ENCODE peak calls at places on chromosomes 1 and 21, in four cellular contexts. P is AG04450, C is GM23248, F is osteoblast. G is an unnamed sample.

GRCh38 chr1:99849413-99849743 is 783 bp upstream of the AGL start:
- DNase-seq in P (no peak), C (peak; percentile 10), F (no peak), G (no peak)

GRCh38 chr1:31568895-31569655 is 7.2 kb upstream of the TINAGL1 start:
- DNase-seq in P (no peak), C (no peak), F (peak; percentile 49), G (no peak)

GRCh38 chr21:44394733-44395132 is 41.3 kb downstream of the TRPM2 start:
- DNase-seq in P (no peak), C (no peak), F (peak; percentile 69), G (no peak)

GRCh38 chr21:44377201-44377921 is 23.9 kb downstream of the TRPM2 start:
- DNase-seq in P (no peak), C (no peak), F (peak; percentile 70), G (no peak)

GRCh38 chr1:10665930-10666850 is 130.3 kb downstream of the CASZ1 start:
- DNase-seq in P (no peak), C (no peak), F (no peak), G (no peak)

GRCh38 chr1:9687120-9687875 is 35.8 kb downstream of the PIK3CD start:
- DNase-seq in P (peak; percentile 53), C (peak; percentile 69), F (peak; percentile 86), G (peak; percentile 67)

GRCh38 chr1:47333578-47333921 is at the start of gene CMPK1:
- DNase-seq in P (no peak), C (peak; percentile 95), F (peak; percentile 96), G (peak; percentile 88)

GRCh38 chr1:2595261-2595811 is 8.8 kb downstream of the PRXL2B start:
- DNase-seq in P (no peak), C (no peak), F (peak; percentile 84), G (no peak)

GRCh38 chr1:156458181-156458503 is 42.4 kb downstream of the MEF2D start:
- DNase-seq in P (no peak), C (peak; percentile 87), F (peak; percentile 83), G (no peak)

GRCh38 chr1:92838519-92838918 is 6.7 kb downstream of the RPL5 start:
- DNase-seq in P (no peak), C (peak; percentile 28), F (no peak), G (no peak)

DNA sequence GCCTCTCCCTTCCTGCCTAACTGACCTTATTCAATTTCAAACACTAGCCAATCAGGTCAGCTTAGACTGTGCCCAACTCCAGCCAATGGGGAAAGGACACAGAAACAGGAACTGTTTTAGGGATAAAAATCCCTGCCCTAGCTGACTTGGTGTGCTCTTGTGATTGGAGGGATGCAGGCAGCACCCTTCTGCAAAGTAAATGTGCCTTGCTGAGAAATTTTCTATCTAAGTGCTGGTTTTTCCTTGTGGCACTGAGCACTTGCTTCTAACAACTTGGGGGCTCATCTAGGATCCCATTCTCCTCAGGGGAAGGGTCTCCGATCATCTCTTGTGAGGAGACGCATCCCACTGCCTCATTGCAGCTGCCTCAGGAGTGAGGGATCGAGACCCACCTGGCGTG is 10.7 kb upstream of the CD2 start:
- DNase-seq in P (no peak), C (peak; percentile 14), F (peak; percentile 31), G (no peak)
- H3K9me3 ChIP-seq in P (peaks cover 22% of the 10 kb centered on the region), C (no peaks in the 10 kb centered on the region), F (peaks cover 8% of the 10 kb centered on the region), G (peaks cover 54% of the 10 kb centered on the region)

GRCh38 chr1:158155673-158156072 is 25.0 kb upstream of the CD1D start:
- DNase-seq in P (no peak), C (no peak), F (no peak), G (no peak)
- H3K27ac ChIP-seq in P (no peak overlapping the region), C (no peak overlapping the region), F (no peak overlapping the region), G (no peak overlapping the region)

GRCh38 chr1:244349581-244350001 is 102.1 kb downstream of the ADSS2 start:
- DNase-seq in P (no peak), C (peak; percentile 52), F (peak; percentile 88), G (no peak)
- H3K9me3 ChIP-seq in P (no peaks in the 10 kb centered on the region), C (no peaks in the 10 kb centered on the region), F (no peaks in the 10 kb centered on the region), G (no peaks in the 10 kb centered on the region)

GRCh38 chr1:109532365-109533136 is 7.1 kb upstream of the GPR61 start:
- DNase-seq in P (peak; percentile 55), C (peak; percentile 89), F (peak; percentile 92), G (peak; percentile 88)
- H3K27ac ChIP-seq in P (peak overlapping the region; percentile 52), C (peak overlapping the region; percentile 16), F (peak overlapping the region; percentile 20), G (no peak overlapping the region)

GRCh38 chr1:226309398-226310122 is 596 bp upstream of the LIN9 start:
- DNase-seq in P (no peak), C (peak; percentile 60), F (peak; percentile 83), G (peak; percentile 11)

GRCh38 chr1:226312065-226312464 is 3.1 kb upstream of the LIN9 start:
- DNase-seq in P (no peak), C (no peak), F (no peak), G (no peak)

GRCh38 chr1:226311376-226311775 is 2.4 kb upstream of the LIN9 start:
- DNase-seq in P (no peak), C (no peak), F (no peak), G (no peak)

GRCh38 chr1:226310123-226310540 is 1.2 kb upstream of the LIN9 start:
- DNase-seq in P (no peak), C (no peak), F (no peak), G (no peak)

DNA sequence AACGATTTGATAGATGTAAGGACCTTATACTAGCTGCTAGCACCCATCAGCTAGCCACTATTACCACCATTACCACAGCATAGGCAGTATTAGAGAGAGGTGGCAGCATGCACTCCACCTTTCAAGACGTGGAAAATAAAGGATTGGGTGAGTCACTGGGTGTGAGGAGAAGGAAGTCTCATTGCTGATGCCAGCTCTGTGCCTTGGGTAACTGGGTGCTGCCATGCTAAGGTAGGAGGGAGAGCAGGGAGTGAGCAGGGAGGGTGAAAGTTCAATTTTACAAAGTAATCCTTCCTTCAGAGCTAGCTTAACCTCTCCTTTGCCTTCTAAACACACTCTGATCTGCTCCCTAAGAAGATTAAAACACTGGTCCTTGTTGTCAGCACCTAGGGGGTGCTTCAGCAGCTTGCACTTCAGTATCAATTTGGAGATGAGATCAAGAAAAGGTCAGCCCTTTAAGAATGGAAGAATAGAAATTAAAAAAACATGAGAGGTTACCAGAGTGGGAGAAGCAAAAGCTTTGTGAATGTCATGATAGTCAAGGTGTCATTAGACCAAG is 1.8 kb upstream of the LIN9 start:
- DNase-seq in P (no peak), C (no peak), F (peak; percentile 73), G (no peak)
- H3K9me3 ChIP-seq in P (no peaks in the 10 kb centered on the region), C (no peaks in the 10 kb centered on the region), F (no peaks in the 10 kb centered on the region), G (no peaks in the 10 kb centered on the region)

DNA sequence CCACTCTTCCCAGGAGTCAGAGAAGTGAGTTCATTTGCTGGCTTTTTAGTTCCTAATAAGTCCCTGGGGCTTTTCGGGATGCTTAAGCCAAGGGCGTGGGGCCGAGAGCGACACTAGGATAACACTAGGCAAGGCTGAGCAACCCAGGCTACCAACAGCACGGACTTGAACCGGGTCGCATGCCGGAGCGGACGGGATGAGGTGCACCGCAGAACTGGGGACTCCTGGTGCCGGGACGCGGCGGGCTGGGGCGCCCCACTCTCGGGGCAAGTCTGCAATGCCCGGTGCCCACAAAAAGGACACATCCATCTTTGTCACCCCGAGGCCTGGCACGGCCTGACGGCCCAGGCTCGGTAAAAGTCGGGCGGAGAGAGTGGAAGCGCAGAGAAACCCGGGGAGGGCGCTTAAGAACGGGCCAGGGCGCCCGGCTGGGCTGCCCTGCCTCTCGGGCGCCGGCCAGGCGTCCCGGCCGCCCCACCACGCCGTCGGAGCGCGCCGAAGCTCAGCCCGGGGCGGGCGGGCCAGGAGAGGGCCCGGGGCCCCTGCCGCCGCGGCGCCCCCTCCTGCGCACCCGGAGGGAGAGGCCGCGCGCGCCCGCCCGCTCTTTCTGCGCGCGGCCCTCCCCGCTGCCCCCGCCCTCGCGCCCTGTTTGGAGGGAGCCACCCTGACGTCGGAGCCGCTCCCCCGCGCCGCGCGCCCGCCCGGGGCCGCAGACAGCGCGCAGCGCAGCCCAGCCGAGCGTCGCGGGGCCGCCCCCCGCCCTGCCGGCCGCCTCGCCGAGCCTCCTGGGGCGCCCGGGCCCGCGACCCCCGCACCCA is at the start of gene NBL1:
- DNase-seq in P (no peak), C (peak; percentile 87), F (peak; percentile 98), G (peak; percentile 44)
- H3K27ac ChIP-seq in P (peak within 1 kb of the TSS; percentile 39), C (peak within 1 kb of the TSS; percentile 79), F (peak within 1 kb of the TSS; percentile 66), G (no peak within 1 kb of the TSS)

DNA sequence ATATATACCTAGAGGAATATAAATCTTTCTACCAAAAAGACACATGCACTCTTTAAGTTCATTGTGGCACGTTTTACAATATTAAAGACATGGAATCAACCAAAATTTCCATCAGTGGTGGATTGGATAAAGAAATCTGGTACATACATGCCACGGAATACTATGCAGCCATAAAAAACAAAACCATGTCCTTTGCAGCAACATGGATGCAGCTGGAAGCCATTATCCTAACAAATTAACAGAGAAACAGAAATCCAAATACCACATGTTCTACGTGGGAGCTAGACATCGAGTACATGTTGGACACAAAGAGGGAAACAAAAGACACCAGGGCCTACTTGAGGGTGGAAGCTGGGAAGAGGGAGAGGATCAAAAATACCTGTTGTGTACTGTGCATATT is 33.0 kb upstream of the B3GALT2 start:
- DNase-seq in P (no peak), C (no peak), F (no peak), G (no peak)
- H3K9me3 ChIP-seq in P (peaks cover 4% of the 10 kb centered on the region), C (no peaks in the 10 kb centered on the region), F (no peaks in the 10 kb centered on the region), G (no peaks in the 10 kb centered on the region)

G was measured in CD4-positive, CD25-positive, alpha-beta regulatory T cell.